ENCODE peak calls at places on chromosomes 3 and 15, in ten cellular contexts. E, G, S, W, M, B, A, N, U and O are unnamed samples. For H3K27me3, the result is how much of the 10 kb centered on the place peaks cover.

GRCh38 chr3:62659660-62660059 is 215.6 kb downstream of the CADPS start:
- DNase-seq in E (no peak), G (peak), S (no peak), W (no peak), M (no peak), B (no peak), A (no peak), N (no peak), U (no peak), O (no peak)

GRCh38 chr15:62506217-62506805 is 341.2 kb upstream of the C2CD4B start:
- DNase-seq in E (peak), G (peak), S (no peak), W (no peak), M (no peak), B (peak), A (no peak), N (peak), U (no peak), O (no peak)

GRCh38 chr3:41364736-41365135 is 165.4 kb downstream of the CTNNB1 start:
- DNase-seq in E (no peak), G (peak), S (no peak), W (no peak), M (no peak), B (no peak), A (no peak), N (no peak), U (no peak), O (no peak)

GRCh38 chr3:162718697-162719096 is 1222.1 kb downstream of the OTOL1 start:
- DNase-seq in E (no peak), G (no peak), S (no peak), W (no peak), M (no peak), B (no peak), A (no peak), N (peak), U (no peak), O (no peak)

GRCh38 chr3:18444597-18445420 is 19.7 kb upstream of the SATB1 start:
- DNase-seq in E (peak), G (peak), S (peak), W (no peak), M (peak), B (peak), A (peak), N (no peak), U (peak), O (no peak)

GRCh38 chr15:65183847-65184159 is 1.3 kb downstream of the CLPX start:
- DNase-seq in E (no peak), G (no peak), S (no peak), W (no peak), M (no peak), B (no peak), A (no peak), N (no peak), U (no peak), O (no peak)

GRCh38 chr15:69585937-69586336 is 133.3 kb downstream of the RPLP1 start:
- DNase-seq in E (no peak), G (no peak), S (peak), W (no peak), M (no peak), B (no peak), A (no peak), N (no peak), U (no peak), O (no peak)

GRCh38 chr3:122094693-122095092 is 39.5 kb downstream of the CD86 start:
- DNase-seq in E (no peak), G (no peak), S (no peak), W (no peak), M (no peak), B (no peak), A (no peak), N (no peak), U (no peak), O (no peak)

GRCh38 chr3:4716731-4717362 is 223.7 kb downstream of the ITPR1 start:
- DNase-seq in E (no peak), G (no peak), S (no peak), W (no peak), M (no peak), B (no peak), A (no peak), N (peak), U (no peak), O (no peak)

GRCh38 chr3:4719011-4719649 is 226.0 kb downstream of the ITPR1 start:
- DNase-seq in E (no peak), G (no peak), S (no peak), W (no peak), M (no peak), B (no peak), A (no peak), N (no peak), U (no peak), O (no peak)

GRCh38 chr3:4718179-4718736 is 225.1 kb downstream of the ITPR1 start:
- DNase-seq in E (no peak), G (no peak), S (no peak), W (no peak), M (no peak), B (no peak), A (no peak), N (no peak), U (no peak), O (no peak)

GRCh38 chr3:4716231-4716630 is 223.1 kb downstream of the ITPR1 start:
- DNase-seq in E (no peak), G (no peak), S (no peak), W (no peak), M (no peak), B (no peak), A (no peak), N (no peak), U (no peak), O (no peak)

DNA sequence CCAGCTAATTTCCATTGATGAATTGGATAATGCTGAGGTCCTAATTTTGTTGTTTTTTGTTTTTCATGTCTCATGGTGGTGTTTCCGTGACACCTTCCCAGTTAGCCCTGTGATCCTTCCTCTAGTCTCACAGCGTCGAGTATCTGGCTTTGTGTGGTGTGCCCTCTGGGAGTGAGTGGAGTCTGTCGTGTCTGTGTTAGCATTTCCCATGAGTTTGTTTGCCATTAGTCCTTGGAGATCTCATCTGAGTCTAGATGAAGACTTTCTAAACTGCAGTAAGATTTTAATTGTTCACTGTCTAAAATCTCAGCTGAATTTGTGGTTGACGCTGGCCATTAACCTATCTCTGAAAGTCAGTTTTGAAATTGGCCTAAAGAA is 224.2 kb downstream of the ITPR1 start:
- DNase-seq in E (no peak), G (no peak), S (no peak), W (no peak), M (no peak), B (no peak), A (no peak), N (no peak), U (no peak), O (no peak)
- TF ChIP-seq CTCF in E (no peak), G (no peak), S (no peak), W (no peak), M (no peak), B (no peak), A (no peak), N (no peak), U (no peak), O (no peak)

GRCh38 chr15:95948371-95948770 is 382.1 kb upstream of the NR2F2 start:
- DNase-seq in E (peak), G (no peak), S (no peak), W (no peak), M (no peak), B (no peak), A (no peak), N (no peak), U (no peak), O (no peak)

GRCh38 chr15:95944193-95944592 is 386.3 kb upstream of the NR2F2 start:
- DNase-seq in E (no peak), G (no peak), S (no peak), W (no peak), M (no peak), B (no peak), A (no peak), N (no peak), U (no peak), O (no peak)

GRCh38 chr15:95944856-95945255 is 385.6 kb upstream of the NR2F2 start:
- DNase-seq in E (no peak), G (no peak), S (no peak), W (no peak), M (no peak), B (no peak), A (no peak), N (no peak), U (no peak), O (no peak)

GRCh38 chr15:95946946-95947345 is 383.6 kb upstream of the NR2F2 start:
- DNase-seq in E (peak), G (no peak), S (no peak), W (no peak), M (no peak), B (no peak), A (no peak), N (no peak), U (no peak), O (no peak)

GRCh38 chr15:95946241-95946640 is 384.3 kb upstream of the NR2F2 start:
- DNase-seq in E (no peak), G (no peak), S (no peak), W (no peak), M (no peak), B (no peak), A (no peak), N (no peak), U (no peak), O (no peak)
- H3K27me3 ChIP-seq in E (under half), G (under half), S (under half), W (under half), M (under half), B (under half), A (under half), N (under half), U (under half), O (under half)

DNA sequence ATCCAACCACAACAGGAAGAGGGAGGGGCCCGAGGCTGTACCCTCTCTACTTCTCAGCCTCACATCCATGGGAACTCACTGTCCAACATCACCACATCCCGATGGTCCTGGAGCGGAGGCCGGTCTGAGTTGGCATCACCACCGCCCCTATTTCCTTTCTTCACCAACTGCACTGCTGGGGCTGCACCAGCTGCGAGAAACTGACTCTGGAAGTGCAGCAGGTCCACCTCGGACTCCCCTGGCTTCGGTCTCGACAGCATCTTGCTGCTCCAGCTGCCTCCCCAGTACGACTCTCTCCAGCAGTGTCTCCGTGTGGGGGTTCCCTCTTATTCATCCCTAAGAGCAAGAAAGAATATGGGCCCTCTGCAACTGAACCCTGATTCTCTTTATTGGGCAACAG is 7.2 kb downstream of the RPAP1 start:
- DNase-seq in E (no peak), G (no peak), S (no peak), W (no peak), M (no peak), B (no peak), A (no peak), N (no peak), U (no peak), O (no peak)
- TF ChIP-seq CTCF in E (no peak), G (no peak), S (no peak), W (no peak), M (no peak), B (no peak), A (no peak), N (no peak), U (no peak), O (no peak)

GRCh38 chr15:31297880-31298456 is 28.7 kb upstream of the KLF13 start:
- DNase-seq in E (no peak), G (no peak), S (peak), W (peak), M (peak), B (peak), A (no peak), N (no peak), U (peak), O (peak)

GRCh38 chr15:31298707-31299172 is 27.9 kb upstream of the KLF13 start:
- DNase-seq in E (no peak), G (no peak), S (peak), W (peak), M (peak), B (no peak), A (no peak), N (no peak), U (peak), O (peak)

GRCh38 chr15:31297221-31297879 is 29.3 kb upstream of the KLF13 start:
- DNase-seq in E (no peak), G (no peak), S (peak), W (no peak), M (no peak), B (no peak), A (no peak), N (no peak), U (peak), O (no peak)

GRCh38 chr15:31295660-31296059 is 31.0 kb upstream of the KLF13 start:
- DNase-seq in E (no peak), G (no peak), S (peak), W (peak), M (peak), B (no peak), A (no peak), N (no peak), U (peak), O (peak)

GRCh38 chr15:31296304-31297220 is 30.1 kb upstream of the KLF13 start:
- DNase-seq in E (no peak), G (no peak), S (peak), W (peak), M (peak), B (peak), A (no peak), N (no peak), U (peak), O (peak)
- H3K27me3 ChIP-seq in E (under half), G (under half), S (under half), W (under half), M (under half), B (under half), A (under half), N (under half), U (under half), O (under half)

GRCh38 chr15:68051109-68051508 is 3.0 kb upstream of the PIAS1 start:
- DNase-seq in E (no peak), G (no peak), S (no peak), W (no peak), M (no peak), B (no peak), A (no peak), N (no peak), U (no peak), O (no peak)
- TF ChIP-seq CTCF in E (no peak), G (no peak), S (no peak), W (no peak), M (no peak), B (no peak), A (no peak), N (no peak), U (no peak), O (no peak)